ENCODE peak calls at places on chromosomes 3 and 15, in ten cellular contexts. One of them, this sample, is unnamed.
A peak's percentile ranks its signal among the peaks of the same experiment; 100 is the strongest.

GRCh38 chr3:194395201-194395600 is 3.9 kb downstream of the GP5 start:
- DNase-seq in stimulated activated naive CD4-positive, alpha-beta T cell: no peak
- DNase-seq in stimulated activated CD4-positive, alpha-beta T cell treated with anti-CD3 and anti-CD28 coated beads, Interleukin-2, amount 100 ng/mL, for 48 hours: no peak
- DNase-seq in activated CD8-positive, alpha-beta memory T cell treated with anti-CD3 and anti-CD28 coated beads for 24 hours: no peak
- DNase-seq in AG09319: no peak
- DNase-seq in fibroblast of the aortic adventitia: no peak
- DNase-seq in LoVo: no peak
- DNase-seq in heart left ventricle: no peak
- DNase-seq in brain pericyte: no peak
- DNase-seq in lower lobe of right lung: no peak
- DNase-seq in this sample: peak; percentile 70

GRCh38 chr15:69003971-69004370 is 10.5 kb upstream of the NOX5 start:
- DNase-seq in stimulated activated naive CD4-positive, alpha-beta T cell: no peak
- DNase-seq in stimulated activated CD4-positive, alpha-beta T cell treated with anti-CD3 and anti-CD28 coated beads, Interleukin-2, amount 100 ng/mL, for 48 hours: no peak
- DNase-seq in activated CD8-positive, alpha-beta memory T cell treated with anti-CD3 and anti-CD28 coated beads for 24 hours: no peak
- DNase-seq in AG09319: no peak
- DNase-seq in fibroblast of the aortic adventitia: no peak
- DNase-seq in LoVo: no peak
- DNase-seq in heart left ventricle: no peak
- DNase-seq in brain pericyte: no peak
- DNase-seq in lower lobe of right lung: no peak
- DNase-seq in this sample: no peak

GRCh38 chr15:76588811-76589747 is 252.5 kb downstream of the ISL2 start:
- DNase-seq in stimulated activated naive CD4-positive, alpha-beta T cell: no peak
- DNase-seq in stimulated activated CD4-positive, alpha-beta T cell treated with anti-CD3 and anti-CD28 coated beads, Interleukin-2, amount 100 ng/mL, for 48 hours: no peak
- DNase-seq in activated CD8-positive, alpha-beta memory T cell treated with anti-CD3 and anti-CD28 coated beads for 24 hours: no peak
- DNase-seq in AG09319: no peak
- DNase-seq in fibroblast of the aortic adventitia: no peak
- DNase-seq in LoVo: peak; percentile 92
- DNase-seq in heart left ventricle: no peak
- DNase-seq in brain pericyte: no peak
- DNase-seq in lower lobe of right lung: no peak
- DNase-seq in this sample: no peak

GRCh38 chr3:44000586-44000985 is 241.1 kb upstream of the TOPAZ1 start:
- DNase-seq in stimulated activated naive CD4-positive, alpha-beta T cell: no peak
- DNase-seq in stimulated activated CD4-positive, alpha-beta T cell treated with anti-CD3 and anti-CD28 coated beads, Interleukin-2, amount 100 ng/mL, for 48 hours: no peak
- DNase-seq in activated CD8-positive, alpha-beta memory T cell treated with anti-CD3 and anti-CD28 coated beads for 24 hours: no peak
- DNase-seq in AG09319: peak; percentile 35
- DNase-seq in fibroblast of the aortic adventitia: peak; percentile 81
- DNase-seq in LoVo: peak; percentile 39
- DNase-seq in heart left ventricle: no peak
- DNase-seq in brain pericyte: no peak
- DNase-seq in lower lobe of right lung: no peak
- DNase-seq in this sample: no peak

GRCh38 chr3:172125963-172126403 is 86.6 kb downstream of the FNDC3B start:
- DNase-seq in stimulated activated naive CD4-positive, alpha-beta T cell: no peak
- DNase-seq in stimulated activated CD4-positive, alpha-beta T cell treated with anti-CD3 and anti-CD28 coated beads, Interleukin-2, amount 100 ng/mL, for 48 hours: no peak
- DNase-seq in activated CD8-positive, alpha-beta memory T cell treated with anti-CD3 and anti-CD28 coated beads for 24 hours: no peak
- DNase-seq in AG09319: peak; percentile 80
- DNase-seq in fibroblast of the aortic adventitia: peak; percentile 78
- DNase-seq in LoVo: no peak
- DNase-seq in heart left ventricle: peak; percentile 64
- DNase-seq in brain pericyte: no peak
- DNase-seq in lower lobe of right lung: peak; percentile 56
- DNase-seq in this sample: no peak

GRCh38 chr3:20622304-20622703 is 436.3 kb upstream of the SGO1 start:
- DNase-seq in stimulated activated naive CD4-positive, alpha-beta T cell: no peak
- DNase-seq in stimulated activated CD4-positive, alpha-beta T cell treated with anti-CD3 and anti-CD28 coated beads, Interleukin-2, amount 100 ng/mL, for 48 hours: no peak
- DNase-seq in activated CD8-positive, alpha-beta memory T cell treated with anti-CD3 and anti-CD28 coated beads for 24 hours: no peak
- DNase-seq in AG09319: peak; percentile 23
- DNase-seq in fibroblast of the aortic adventitia: peak; percentile 10
- DNase-seq in LoVo: no peak
- DNase-seq in heart left ventricle: no peak
- DNase-seq in brain pericyte: no peak
- DNase-seq in lower lobe of right lung: no peak
- DNase-seq in this sample: no peak

GRCh38 chr3:145776782-145777408 is 384.1 kb downstream of the PLOD2 start:
- DNase-seq in stimulated activated naive CD4-positive, alpha-beta T cell: no peak
- DNase-seq in stimulated activated CD4-positive, alpha-beta T cell treated with anti-CD3 and anti-CD28 coated beads, Interleukin-2, amount 100 ng/mL, for 48 hours: peak; percentile 1
- DNase-seq in activated CD8-positive, alpha-beta memory T cell treated with anti-CD3 and anti-CD28 coated beads for 24 hours: no peak
- DNase-seq in AG09319: peak; percentile 58
- DNase-seq in fibroblast of the aortic adventitia: peak; percentile 79
- DNase-seq in LoVo: peak; percentile 8
- DNase-seq in heart left ventricle: no peak
- DNase-seq in brain pericyte: peak; percentile 33
- DNase-seq in lower lobe of right lung: no peak
- DNase-seq in this sample: peak; percentile 68

GRCh38 chr3:192916455-192917257 is 1.0 kb downstream of the MB21D2 start:
- DNase-seq in stimulated activated naive CD4-positive, alpha-beta T cell: no peak
- DNase-seq in stimulated activated CD4-positive, alpha-beta T cell treated with anti-CD3 and anti-CD28 coated beads, Interleukin-2, amount 100 ng/mL, for 48 hours: no peak
- DNase-seq in activated CD8-positive, alpha-beta memory T cell treated with anti-CD3 and anti-CD28 coated beads for 24 hours: peak; percentile 62
- DNase-seq in AG09319: no peak
- DNase-seq in fibroblast of the aortic adventitia: peak; percentile 74
- DNase-seq in LoVo: peak; percentile 67
- DNase-seq in heart left ventricle: peak; percentile 78
- DNase-seq in brain pericyte: peak; percentile 21
- DNase-seq in lower lobe of right lung: peak; percentile 77
- DNase-seq in this sample: no peak

GRCh38 chr3:64278631-64279030 is 53.4 kb upstream of the PRICKLE2 start:
- DNase-seq in stimulated activated naive CD4-positive, alpha-beta T cell: no peak
- DNase-seq in stimulated activated CD4-positive, alpha-beta T cell treated with anti-CD3 and anti-CD28 coated beads, Interleukin-2, amount 100 ng/mL, for 48 hours: no peak
- DNase-seq in activated CD8-positive, alpha-beta memory T cell treated with anti-CD3 and anti-CD28 coated beads for 24 hours: no peak
- DNase-seq in AG09319: no peak
- DNase-seq in fibroblast of the aortic adventitia: peak; percentile 22
- DNase-seq in LoVo: no peak
- DNase-seq in heart left ventricle: no peak
- DNase-seq in brain pericyte: no peak
- DNase-seq in lower lobe of right lung: no peak
- DNase-seq in this sample: no peak

GRCh38 chr15:55970286-55970685 is 23.1 kb downstream of the NEDD4 start:
- DNase-seq in stimulated activated naive CD4-positive, alpha-beta T cell: no peak
- DNase-seq in stimulated activated CD4-positive, alpha-beta T cell treated with anti-CD3 and anti-CD28 coated beads, Interleukin-2, amount 100 ng/mL, for 48 hours: no peak
- DNase-seq in activated CD8-positive, alpha-beta memory T cell treated with anti-CD3 and anti-CD28 coated beads for 24 hours: no peak
- DNase-seq in AG09319: no peak
- DNase-seq in fibroblast of the aortic adventitia: no peak
- DNase-seq in LoVo: no peak
- DNase-seq in heart left ventricle: no peak
- DNase-seq in brain pericyte: no peak
- DNase-seq in lower lobe of right lung: no peak
- DNase-seq in this sample: no peak

GRCh38 chr3:150602426-150603089 is 563 bp upstream of the SELENOT start:
- DNase-seq in stimulated activated naive CD4-positive, alpha-beta T cell: no peak
- DNase-seq in stimulated activated CD4-positive, alpha-beta T cell treated with anti-CD3 and anti-CD28 coated beads, Interleukin-2, amount 100 ng/mL, for 48 hours: no peak
- DNase-seq in activated CD8-positive, alpha-beta memory T cell treated with anti-CD3 and anti-CD28 coated beads for 24 hours: no peak
- DNase-seq in AG09319: no peak
- DNase-seq in fibroblast of the aortic adventitia: no peak
- DNase-seq in LoVo: no peak
- DNase-seq in heart left ventricle: no peak
- DNase-seq in brain pericyte: no peak
- DNase-seq in lower lobe of right lung: no peak
- DNase-seq in this sample: no peak

GRCh38 chr15:66739287-66739686 is 37.3 kb downstream of the SMAD6 start:
- DNase-seq in stimulated activated naive CD4-positive, alpha-beta T cell: no peak
- DNase-seq in stimulated activated CD4-positive, alpha-beta T cell treated with anti-CD3 and anti-CD28 coated beads, Interleukin-2, amount 100 ng/mL, for 48 hours: no peak
- DNase-seq in activated CD8-positive, alpha-beta memory T cell treated with anti-CD3 and anti-CD28 coated beads for 24 hours: no peak
- DNase-seq in AG09319: no peak
- DNase-seq in fibroblast of the aortic adventitia: no peak
- DNase-seq in LoVo: no peak
- DNase-seq in heart left ventricle: no peak
- DNase-seq in brain pericyte: no peak
- DNase-seq in lower lobe of right lung: peak; percentile 24
- DNase-seq in this sample: no peak

GRCh38 chr15:83129791-83130190 is 22.3 kb downstream of the TM6SF1 start:
- DNase-seq in stimulated activated naive CD4-positive, alpha-beta T cell: no peak
- DNase-seq in stimulated activated CD4-positive, alpha-beta T cell treated with anti-CD3 and anti-CD28 coated beads, Interleukin-2, amount 100 ng/mL, for 48 hours: no peak
- DNase-seq in activated CD8-positive, alpha-beta memory T cell treated with anti-CD3 and anti-CD28 coated beads for 24 hours: no peak
- DNase-seq in AG09319: no peak
- DNase-seq in fibroblast of the aortic adventitia: no peak
- DNase-seq in LoVo: no peak
- DNase-seq in heart left ventricle: no peak
- DNase-seq in brain pericyte: no peak
- DNase-seq in lower lobe of right lung: no peak
- DNase-seq in this sample: no peak

GRCh38 chr3:65730449-65730848 is 308.3 kb downstream of the MAGI1 start:
- DNase-seq in stimulated activated naive CD4-positive, alpha-beta T cell: no peak
- DNase-seq in stimulated activated CD4-positive, alpha-beta T cell treated with anti-CD3 and anti-CD28 coated beads, Interleukin-2, amount 100 ng/mL, for 48 hours: no peak
- DNase-seq in activated CD8-positive, alpha-beta memory T cell treated with anti-CD3 and anti-CD28 coated beads for 24 hours: no peak
- DNase-seq in AG09319: no peak
- DNase-seq in fibroblast of the aortic adventitia: no peak
- DNase-seq in LoVo: no peak
- DNase-seq in heart left ventricle: no peak
- DNase-seq in brain pericyte: no peak
- DNase-seq in lower lobe of right lung: no peak
- DNase-seq in this sample: no peak

GRCh38 chr3:46114324-46114988 is 87.2 kb upstream of the XCR1 start:
- DNase-seq in stimulated activated naive CD4-positive, alpha-beta T cell: no peak
- DNase-seq in stimulated activated CD4-positive, alpha-beta T cell treated with anti-CD3 and anti-CD28 coated beads, Interleukin-2, amount 100 ng/mL, for 48 hours: no peak
- DNase-seq in activated CD8-positive, alpha-beta memory T cell treated with anti-CD3 and anti-CD28 coated beads for 24 hours: no peak
- DNase-seq in AG09319: peak; percentile 48
- DNase-seq in fibroblast of the aortic adventitia: peak; percentile 80
- DNase-seq in LoVo: no peak
- DNase-seq in heart left ventricle: no peak
- DNase-seq in brain pericyte: no peak
- DNase-seq in lower lobe of right lung: no peak
- DNase-seq in this sample: no peak

GRCh38 chr3:115095236-115095635 is 51.9 kb downstream of the ZBTB20 start:
- DNase-seq in stimulated activated naive CD4-positive, alpha-beta T cell: no peak
- DNase-seq in stimulated activated CD4-positive, alpha-beta T cell treated with anti-CD3 and anti-CD28 coated beads, Interleukin-2, amount 100 ng/mL, for 48 hours: no peak
- DNase-seq in activated CD8-positive, alpha-beta memory T cell treated with anti-CD3 and anti-CD28 coated beads for 24 hours: no peak
- DNase-seq in AG09319: no peak
- DNase-seq in fibroblast of the aortic adventitia: no peak
- DNase-seq in LoVo: no peak
- DNase-seq in heart left ventricle: no peak
- DNase-seq in brain pericyte: no peak
- DNase-seq in lower lobe of right lung: no peak
- DNase-seq in this sample: no peak

GRCh38 chr3:11494131-11494916 is 149.4 kb downstream of the VGLL4 start:
- DNase-seq in stimulated activated naive CD4-positive, alpha-beta T cell: no peak
- DNase-seq in stimulated activated CD4-positive, alpha-beta T cell treated with anti-CD3 and anti-CD28 coated beads, Interleukin-2, amount 100 ng/mL, for 48 hours: no peak
- DNase-seq in activated CD8-positive, alpha-beta memory T cell treated with anti-CD3 and anti-CD28 coated beads for 24 hours: no peak
- DNase-seq in AG09319: no peak
- DNase-seq in fibroblast of the aortic adventitia: no peak
- DNase-seq in LoVo: no peak
- DNase-seq in heart left ventricle: no peak
- DNase-seq in brain pericyte: no peak
- DNase-seq in lower lobe of right lung: no peak
- DNase-seq in this sample: no peak

GRCh38 chr3:71310595-71311319 is 272.8 kb downstream of the FOXP1 start:
- DNase-seq in stimulated activated naive CD4-positive, alpha-beta T cell: no peak
- DNase-seq in stimulated activated CD4-positive, alpha-beta T cell treated with anti-CD3 and anti-CD28 coated beads, Interleukin-2, amount 100 ng/mL, for 48 hours: no peak
- DNase-seq in activated CD8-positive, alpha-beta memory T cell treated with anti-CD3 and anti-CD28 coated beads for 24 hours: no peak
- DNase-seq in AG09319: peak; percentile 32
- DNase-seq in fibroblast of the aortic adventitia: peak; percentile 78
- DNase-seq in LoVo: no peak
- DNase-seq in heart left ventricle: peak; percentile 41
- DNase-seq in brain pericyte: no peak
- DNase-seq in lower lobe of right lung: no peak
- DNase-seq in this sample: no peak

GRCh38 chr3:11363732-11364131 is 91.5 kb downstream of the ATG7 start:
- DNase-seq in stimulated activated naive CD4-positive, alpha-beta T cell: no peak
- DNase-seq in stimulated activated CD4-positive, alpha-beta T cell treated with anti-CD3 and anti-CD28 coated beads, Interleukin-2, amount 100 ng/mL, for 48 hours: no peak
- DNase-seq in activated CD8-positive, alpha-beta memory T cell treated with anti-CD3 and anti-CD28 coated beads for 24 hours: no peak
- DNase-seq in AG09319: no peak
- DNase-seq in fibroblast of the aortic adventitia: no peak
- DNase-seq in LoVo: no peak
- DNase-seq in heart left ventricle: no peak
- DNase-seq in brain pericyte: no peak
- DNase-seq in lower lobe of right lung: no peak
- DNase-seq in this sample: no peak

GRCh38 chr3:104190681-104191080 is 1176.0 kb upstream of the ALCAM start:
- DNase-seq in stimulated activated naive CD4-positive, alpha-beta T cell: no peak
- DNase-seq in stimulated activated CD4-positive, alpha-beta T cell treated with anti-CD3 and anti-CD28 coated beads, Interleukin-2, amount 100 ng/mL, for 48 hours: no peak
- DNase-seq in activated CD8-positive, alpha-beta memory T cell treated with anti-CD3 and anti-CD28 coated beads for 24 hours: no peak
- DNase-seq in AG09319: no peak
- DNase-seq in fibroblast of the aortic adventitia: no peak
- DNase-seq in LoVo: peak; percentile 3
- DNase-seq in heart left ventricle: no peak
- DNase-seq in brain pericyte: no peak
- DNase-seq in lower lobe of right lung: no peak
- DNase-seq in this sample: no peak

GRCh38 chr3:100891033-100891432 is 102.2 kb downstream of the ABI3BP start:
- DNase-seq in stimulated activated naive CD4-positive, alpha-beta T cell: no peak
- DNase-seq in stimulated activated CD4-positive, alpha-beta T cell treated with anti-CD3 and anti-CD28 coated beads, Interleukin-2, amount 100 ng/mL, for 48 hours: no peak
- DNase-seq in activated CD8-positive, alpha-beta memory T cell treated with anti-CD3 and anti-CD28 coated beads for 24 hours: no peak
- DNase-seq in AG09319: no peak
- DNase-seq in fibroblast of the aortic adventitia: peak; percentile 86
- DNase-seq in LoVo: no peak
- DNase-seq in heart left ventricle: no peak
- DNase-seq in brain pericyte: no peak
- DNase-seq in lower lobe of right lung: no peak
- DNase-seq in this sample: peak; percentile 54

GRCh38 chr15:43828061-43828657 is 1.4 kb downstream of the WDR76 start:
- DNase-seq in stimulated activated naive CD4-positive, alpha-beta T cell: no peak
- DNase-seq in stimulated activated CD4-positive, alpha-beta T cell treated with anti-CD3 and anti-CD28 coated beads, Interleukin-2, amount 100 ng/mL, for 48 hours: peak; percentile 22
- DNase-seq in activated CD8-positive, alpha-beta memory T cell treated with anti-CD3 and anti-CD28 coated beads for 24 hours: no peak
- DNase-seq in AG09319: no peak
- DNase-seq in fibroblast of the aortic adventitia: peak; percentile 25
- DNase-seq in LoVo: no peak
- DNase-seq in heart left ventricle: no peak
- DNase-seq in brain pericyte: no peak
- DNase-seq in lower lobe of right lung: no peak
- DNase-seq in this sample: no peak

GRCh38 chr3:62818347-62818746 is 56.9 kb downstream of the CADPS start:
- DNase-seq in stimulated activated naive CD4-positive, alpha-beta T cell: no peak
- DNase-seq in stimulated activated CD4-positive, alpha-beta T cell treated with anti-CD3 and anti-CD28 coated beads, Interleukin-2, amount 100 ng/mL, for 48 hours: no peak
- DNase-seq in activated CD8-positive, alpha-beta memory T cell treated with anti-CD3 and anti-CD28 coated beads for 24 hours: no peak
- DNase-seq in AG09319: no peak
- DNase-seq in fibroblast of the aortic adventitia: no peak
- DNase-seq in LoVo: no peak
- DNase-seq in heart left ventricle: no peak
- DNase-seq in brain pericyte: no peak
- DNase-seq in lower lobe of right lung: no peak
- DNase-seq in this sample: no peak

GRCh38 chr3:4343258-4343657 is 40.1 kb downstream of the SETMAR start:
- DNase-seq in stimulated activated naive CD4-positive, alpha-beta T cell: no peak
- DNase-seq in stimulated activated CD4-positive, alpha-beta T cell treated with anti-CD3 and anti-CD28 coated beads, Interleukin-2, amount 100 ng/mL, for 48 hours: no peak
- DNase-seq in activated CD8-positive, alpha-beta memory T cell treated with anti-CD3 and anti-CD28 coated beads for 24 hours: no peak
- DNase-seq in AG09319: peak; percentile 51
- DNase-seq in fibroblast of the aortic adventitia: no peak
- DNase-seq in LoVo: no peak
- DNase-seq in heart left ventricle: no peak
- DNase-seq in brain pericyte: no peak
- DNase-seq in lower lobe of right lung: no peak
- DNase-seq in this sample: peak; percentile 48

GRCh38 chr3:30766522-30766921 is 127.9 kb downstream of the GADL1 start:
- DNase-seq in stimulated activated naive CD4-positive, alpha-beta T cell: no peak
- DNase-seq in stimulated activated CD4-positive, alpha-beta T cell treated with anti-CD3 and anti-CD28 coated beads, Interleukin-2, amount 100 ng/mL, for 48 hours: no peak
- DNase-seq in activated CD8-positive, alpha-beta memory T cell treated with anti-CD3 and anti-CD28 coated beads for 24 hours: no peak
- DNase-seq in AG09319: no peak
- DNase-seq in fibroblast of the aortic adventitia: no peak
- DNase-seq in LoVo: no peak
- DNase-seq in heart left ventricle: no peak
- DNase-seq in brain pericyte: no peak
- DNase-seq in lower lobe of right lung: no peak
- DNase-seq in this sample: no peak

GRCh38 chr3:170730071-170730812 is 139.8 kb downstream of the RPL22L1 start:
- DNase-seq in stimulated activated naive CD4-positive, alpha-beta T cell: no peak
- DNase-seq in stimulated activated CD4-positive, alpha-beta T cell treated with anti-CD3 and anti-CD28 coated beads, Interleukin-2, amount 100 ng/mL, for 48 hours: no peak
- DNase-seq in activated CD8-positive, alpha-beta memory T cell treated with anti-CD3 and anti-CD28 coated beads for 24 hours: no peak
- DNase-seq in AG09319: no peak
- DNase-seq in fibroblast of the aortic adventitia: no peak
- DNase-seq in LoVo: no peak
- DNase-seq in heart left ventricle: no peak
- DNase-seq in brain pericyte: no peak
- DNase-seq in lower lobe of right lung: no peak
- DNase-seq in this sample: peak; percentile 52

GRCh38 chr3:17122758-17123157 is 238.0 kb downstream of the PLCL2 start:
- DNase-seq in stimulated activated naive CD4-positive, alpha-beta T cell: no peak
- DNase-seq in stimulated activated CD4-positive, alpha-beta T cell treated with anti-CD3 and anti-CD28 coated beads, Interleukin-2, amount 100 ng/mL, for 48 hours: no peak
- DNase-seq in activated CD8-positive, alpha-beta memory T cell treated with anti-CD3 and anti-CD28 coated beads for 24 hours: peak; percentile 9
- DNase-seq in AG09319: no peak
- DNase-seq in fibroblast of the aortic adventitia: no peak
- DNase-seq in LoVo: no peak
- DNase-seq in heart left ventricle: no peak
- DNase-seq in brain pericyte: no peak
- DNase-seq in lower lobe of right lung: no peak
- DNase-seq in this sample: no peak

GRCh38 chr3:126212629-126213375 is 32.4 kb upstream of the ALDH1L1 start:
- DNase-seq in stimulated activated naive CD4-positive, alpha-beta T cell: no peak
- DNase-seq in stimulated activated CD4-positive, alpha-beta T cell treated with anti-CD3 and anti-CD28 coated beads, Interleukin-2, amount 100 ng/mL, for 48 hours: no peak
- DNase-seq in activated CD8-positive, alpha-beta memory T cell treated with anti-CD3 and anti-CD28 coated beads for 24 hours: no peak
- DNase-seq in AG09319: no peak
- DNase-seq in fibroblast of the aortic adventitia: peak; percentile 31
- DNase-seq in LoVo: no peak
- DNase-seq in heart left ventricle: peak; percentile 60
- DNase-seq in brain pericyte: no peak
- DNase-seq in lower lobe of right lung: peak; percentile 54
- DNase-seq in this sample: no peak

This sample was measured in COLO829.